ENCODE peak calls at places on chromosomes 2 and 18, in ten cellular contexts. One of them, this sample, is unnamed.

GRCh38 chr2:238863749-238864206 is 15.9 kb downstream of the TWIST2 start:
- DNase-seq in CD8-positive, alpha-beta T cell: no peak
- DNase-seq in stomach: no peak
- DNase-seq in IMR-90: no peak
- DNase-seq in cardiac muscle cell: no peak
- DNase-seq in nephron progenitor cell: no peak
- DNase-seq in sigmoid colon: peak
- DNase-seq in AG04450: no peak
- DNase-seq in tibial artery: peak
- DNase-seq in upper lobe of left lung: no peak
- DNase-seq in this sample: no peak

GRCh38 chr2:95276888-95277245 is 2.6 kb downstream of the PROM2 start:
- DNase-seq in cardiac muscle cell: no peak
- DNase-seq in nephron progenitor cell: no peak
- DNase-seq in stomach: no peak
- DNase-seq in tibial artery: peak
- DNase-seq in sigmoid colon: peak
- DNase-seq in CD8-positive, alpha-beta T cell: no peak
- DNase-seq in IMR-90: no peak
- DNase-seq in upper lobe of left lung: no peak
- DNase-seq in AG04450: no peak
- DNase-seq in this sample: no peak

GRCh38 chr2:323035-323434 is 35.1 kb upstream of the ALKAL2 start:
- DNase-seq in cardiac muscle cell: no peak
- DNase-seq in upper lobe of left lung: no peak
- DNase-seq in IMR-90: no peak
- DNase-seq in AG04450: no peak
- DNase-seq in sigmoid colon: no peak
- DNase-seq in CD8-positive, alpha-beta T cell: no peak
- DNase-seq in nephron progenitor cell: no peak
- DNase-seq in stomach: no peak
- DNase-seq in tibial artery: no peak
- DNase-seq in this sample: no peak

GRCh38 chr2:239379641-239380170 is 21.1 kb downstream of the HDAC4 start:
- DNase-seq in upper lobe of left lung: peak
- DNase-seq in sigmoid colon: peak
- DNase-seq in CD8-positive, alpha-beta T cell: no peak
- DNase-seq in nephron progenitor cell: no peak
- DNase-seq in tibial artery: no peak
- DNase-seq in IMR-90: no peak
- DNase-seq in cardiac muscle cell: no peak
- DNase-seq in AG04450: no peak
- DNase-seq in stomach: no peak
- DNase-seq in this sample: peak

GRCh38 chr2:240832816-240833497 is 12.9 kb upstream of the KIF1A start:
- DNase-seq in AG04450: no peak
- DNase-seq in stomach: no peak
- DNase-seq in CD8-positive, alpha-beta T cell: no peak
- DNase-seq in sigmoid colon: peak
- DNase-seq in tibial artery: no peak
- DNase-seq in IMR-90: no peak
- DNase-seq in upper lobe of left lung: no peak
- DNase-seq in nephron progenitor cell: no peak
- DNase-seq in cardiac muscle cell: no peak
- DNase-seq in this sample: no peak

GRCh38 chr18:23876496-23876895 is 138.1 kb upstream of the TTC39C start:
- DNase-seq in nephron progenitor cell: no peak
- DNase-seq in stomach: no peak
- DNase-seq in sigmoid colon: no peak
- DNase-seq in IMR-90: no peak
- DNase-seq in upper lobe of left lung: no peak
- DNase-seq in cardiac muscle cell: no peak
- DNase-seq in tibial artery: no peak
- DNase-seq in AG04450: no peak
- DNase-seq in CD8-positive, alpha-beta T cell: no peak
- DNase-seq in this sample: no peak

GRCh38 chr2:213733893-213734292 is 449.6 kb downstream of the SPAG16 start:
- DNase-seq in stomach: no peak
- DNase-seq in CD8-positive, alpha-beta T cell: no peak
- DNase-seq in tibial artery: no peak
- DNase-seq in nephron progenitor cell: no peak
- DNase-seq in sigmoid colon: no peak
- DNase-seq in AG04450: no peak
- DNase-seq in upper lobe of left lung: no peak
- DNase-seq in cardiac muscle cell: no peak
- DNase-seq in IMR-90: no peak
- DNase-seq in this sample: no peak

GRCh38 chr2:226831266-226831665 is 4.6 kb upstream of the RHBDD1 start:
- DNase-seq in AG04450: no peak
- DNase-seq in sigmoid colon: no peak
- DNase-seq in upper lobe of left lung: no peak
- DNase-seq in IMR-90: no peak
- DNase-seq in nephron progenitor cell: no peak
- DNase-seq in tibial artery: no peak
- DNase-seq in stomach: no peak
- DNase-seq in cardiac muscle cell: no peak
- DNase-seq in CD8-positive, alpha-beta T cell: no peak
- DNase-seq in this sample: no peak

GRCh38 chr2:8090748-8091700 is 590.8 kb upstream of the ID2 start:
- DNase-seq in IMR-90: peak
- DNase-seq in AG04450: peak
- DNase-seq in cardiac muscle cell: peak
- DNase-seq in CD8-positive, alpha-beta T cell: no peak
- DNase-seq in upper lobe of left lung: peak
- DNase-seq in nephron progenitor cell: no peak
- DNase-seq in sigmoid colon: peak
- DNase-seq in stomach: no peak
- DNase-seq in tibial artery: peak
- DNase-seq in this sample: peak

GRCh38 chr2:160835166-160835565 is 325.1 kb upstream of the TANK start:
- DNase-seq in sigmoid colon: no peak
- DNase-seq in upper lobe of left lung: no peak
- DNase-seq in stomach: no peak
- DNase-seq in nephron progenitor cell: no peak
- DNase-seq in tibial artery: no peak
- DNase-seq in CD8-positive, alpha-beta T cell: no peak
- DNase-seq in IMR-90: no peak
- DNase-seq in AG04450: no peak
- DNase-seq in cardiac muscle cell: no peak
- DNase-seq in this sample: no peak

GRCh38 chr2:160836755-160837154 is 323.5 kb upstream of the TANK start:
- DNase-seq in cardiac muscle cell: peak
- DNase-seq in stomach: no peak
- DNase-seq in IMR-90: peak
- DNase-seq in nephron progenitor cell: no peak
- DNase-seq in tibial artery: no peak
- DNase-seq in CD8-positive, alpha-beta T cell: no peak
- DNase-seq in sigmoid colon: no peak
- DNase-seq in AG04450: peak
- DNase-seq in upper lobe of left lung: no peak
- DNase-seq in this sample: no peak

GRCh38 chr2:160838100-160838499 is 322.1 kb upstream of the TANK start:
- DNase-seq in tibial artery: no peak
- DNase-seq in IMR-90: no peak
- DNase-seq in CD8-positive, alpha-beta T cell: no peak
- DNase-seq in AG04450: no peak
- DNase-seq in cardiac muscle cell: no peak
- DNase-seq in upper lobe of left lung: no peak
- DNase-seq in nephron progenitor cell: no peak
- DNase-seq in sigmoid colon: no peak
- DNase-seq in stomach: no peak
- DNase-seq in this sample: no peak

GRCh38 chr2:160837416-160837815 is 322.8 kb upstream of the TANK start:
- DNase-seq in cardiac muscle cell: no peak
- DNase-seq in stomach: no peak
- DNase-seq in upper lobe of left lung: no peak
- DNase-seq in IMR-90: no peak
- DNase-seq in tibial artery: no peak
- DNase-seq in nephron progenitor cell: no peak
- DNase-seq in CD8-positive, alpha-beta T cell: no peak
- DNase-seq in AG04450: no peak
- DNase-seq in sigmoid colon: no peak
- DNase-seq in this sample: no peak

GRCh38 chr2:160838691-160839090 is 321.5 kb upstream of the TANK start:
- DNase-seq in CD8-positive, alpha-beta T cell: no peak
- DNase-seq in upper lobe of left lung: no peak
- DNase-seq in tibial artery: no peak
- DNase-seq in stomach: no peak
- DNase-seq in cardiac muscle cell: no peak
- DNase-seq in sigmoid colon: no peak
- DNase-seq in AG04450: no peak
- DNase-seq in IMR-90: no peak
- DNase-seq in nephron progenitor cell: no peak
- DNase-seq in this sample: no peak
- TF ChIP-seq CTCF in CD8-positive, alpha-beta T cell: no peak
- TF ChIP-seq CTCF in upper lobe of left lung: no peak
- TF ChIP-seq CTCF in tibial artery: no peak
- TF ChIP-seq CTCF in stomach: no peak
- TF ChIP-seq CTCF in cardiac muscle cell: no peak
- TF ChIP-seq CTCF in sigmoid colon: no peak
- TF ChIP-seq CTCF in AG04450: no peak
- TF ChIP-seq CTCF in IMR-90: no peak
- TF ChIP-seq CTCF in nephron progenitor cell: no peak
- TF ChIP-seq CTCF in this sample: no peak

DNA sequence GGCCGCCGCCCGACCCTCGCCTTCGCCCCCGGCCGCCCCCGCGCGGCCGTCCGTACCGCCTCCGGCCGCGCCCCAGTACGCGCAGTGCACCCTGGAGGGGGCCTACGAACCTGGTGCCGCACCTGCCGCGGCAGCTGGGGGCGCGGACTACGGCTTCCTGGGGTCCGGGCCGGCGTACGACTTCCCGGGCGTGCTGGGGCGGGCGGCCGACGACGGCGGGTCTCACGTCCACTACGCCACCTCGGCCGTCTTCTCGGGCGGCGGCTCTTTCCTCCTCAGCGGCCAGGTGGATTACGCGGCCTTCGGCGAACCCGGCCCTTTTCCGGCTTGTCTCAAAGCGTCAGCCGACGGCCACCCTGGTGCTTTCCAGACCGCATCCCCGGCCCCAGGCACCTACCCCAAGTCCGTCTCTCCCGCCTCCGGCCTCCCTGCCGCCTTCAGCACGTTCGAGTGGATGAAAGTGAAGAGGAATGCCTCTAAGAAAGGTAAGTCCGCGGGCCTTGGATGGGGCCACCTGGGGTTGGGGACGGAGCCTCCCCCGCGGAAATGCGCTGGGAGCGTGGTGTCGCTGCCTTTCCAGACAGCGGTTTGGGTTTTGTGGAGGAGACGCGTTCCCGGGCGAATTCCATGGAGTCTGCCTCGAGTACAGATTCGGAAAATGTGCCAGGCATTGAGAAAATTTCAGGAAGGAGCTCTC is 649 bp downstream of the HOXD1 start:
- DNase-seq in AG04450: no peak
- DNase-seq in stomach: no peak
- DNase-seq in sigmoid colon: no peak
- DNase-seq in CD8-positive, alpha-beta T cell: no peak
- DNase-seq in tibial artery: no peak
- DNase-seq in cardiac muscle cell: no peak
- DNase-seq in IMR-90: no peak
- DNase-seq in upper lobe of left lung: peak
- DNase-seq in nephron progenitor cell: peak
- DNase-seq in this sample: peak
- TF ChIP-seq CTCF in AG04450: no peak
- TF ChIP-seq CTCF in stomach: no peak
- TF ChIP-seq CTCF in sigmoid colon: no peak
- TF ChIP-seq CTCF in CD8-positive, alpha-beta T cell: no peak
- TF ChIP-seq CTCF in tibial artery: no peak
- TF ChIP-seq CTCF in cardiac muscle cell: no peak
- TF ChIP-seq CTCF in IMR-90: no peak
- TF ChIP-seq CTCF in upper lobe of left lung: no peak
- TF ChIP-seq CTCF in nephron progenitor cell: no peak
- TF ChIP-seq CTCF in this sample: no peak

GRCh38 chr18:51621103-51621969 is 423.9 kb upstream of the MEX3C start:
- DNase-seq in AG04450: no peak
- DNase-seq in tibial artery: no peak
- DNase-seq in stomach: peak
- DNase-seq in sigmoid colon: no peak
- DNase-seq in cardiac muscle cell: peak
- DNase-seq in nephron progenitor cell: peak
- DNase-seq in CD8-positive, alpha-beta T cell: no peak
- DNase-seq in IMR-90: no peak
- DNase-seq in upper lobe of left lung: peak
- DNase-seq in this sample: peak
- TF ChIP-seq CTCF in AG04450: peak
- TF ChIP-seq CTCF in tibial artery: no peak
- TF ChIP-seq CTCF in stomach: peak
- TF ChIP-seq CTCF in sigmoid colon: peak
- TF ChIP-seq CTCF in cardiac muscle cell: peak
- TF ChIP-seq CTCF in nephron progenitor cell: peak
- TF ChIP-seq CTCF in CD8-positive, alpha-beta T cell: no peak
- TF ChIP-seq CTCF in IMR-90: peak
- TF ChIP-seq CTCF in upper lobe of left lung: no peak
- TF ChIP-seq CTCF in this sample: peak

GRCh38 chr2:158687315-158687714 is 107.8 kb upstream of the DAPL1 start:
- DNase-seq in AG04450: no peak
- DNase-seq in IMR-90: no peak
- DNase-seq in nephron progenitor cell: no peak
- DNase-seq in upper lobe of left lung: no peak
- DNase-seq in sigmoid colon: no peak
- DNase-seq in cardiac muscle cell: no peak
- DNase-seq in tibial artery: no peak
- DNase-seq in CD8-positive, alpha-beta T cell: no peak
- DNase-seq in stomach: no peak
- DNase-seq in this sample: no peak

GRCh38 chr2:158686166-158686792 is 108.8 kb upstream of the DAPL1 start:
- DNase-seq in tibial artery: no peak
- DNase-seq in cardiac muscle cell: peak
- DNase-seq in upper lobe of left lung: no peak
- DNase-seq in nephron progenitor cell: peak
- DNase-seq in stomach: no peak
- DNase-seq in IMR-90: peak
- DNase-seq in AG04450: no peak
- DNase-seq in CD8-positive, alpha-beta T cell: no peak
- DNase-seq in sigmoid colon: no peak
- DNase-seq in this sample: no peak

GRCh38 chr2:158676696-158677095 is 118.4 kb upstream of the DAPL1 start:
- DNase-seq in upper lobe of left lung: no peak
- DNase-seq in tibial artery: no peak
- DNase-seq in sigmoid colon: no peak
- DNase-seq in IMR-90: no peak
- DNase-seq in cardiac muscle cell: no peak
- DNase-seq in CD8-positive, alpha-beta T cell: no peak
- DNase-seq in nephron progenitor cell: no peak
- DNase-seq in stomach: no peak
- DNase-seq in AG04450: no peak
- DNase-seq in this sample: no peak

GRCh38 chr2:158685646-158686045 is 109.5 kb upstream of the DAPL1 start:
- DNase-seq in IMR-90: no peak
- DNase-seq in tibial artery: no peak
- DNase-seq in upper lobe of left lung: no peak
- DNase-seq in stomach: no peak
- DNase-seq in sigmoid colon: no peak
- DNase-seq in CD8-positive, alpha-beta T cell: no peak
- DNase-seq in nephron progenitor cell: no peak
- DNase-seq in cardiac muscle cell: no peak
- DNase-seq in AG04450: no peak
- DNase-seq in this sample: no peak

DNA sequence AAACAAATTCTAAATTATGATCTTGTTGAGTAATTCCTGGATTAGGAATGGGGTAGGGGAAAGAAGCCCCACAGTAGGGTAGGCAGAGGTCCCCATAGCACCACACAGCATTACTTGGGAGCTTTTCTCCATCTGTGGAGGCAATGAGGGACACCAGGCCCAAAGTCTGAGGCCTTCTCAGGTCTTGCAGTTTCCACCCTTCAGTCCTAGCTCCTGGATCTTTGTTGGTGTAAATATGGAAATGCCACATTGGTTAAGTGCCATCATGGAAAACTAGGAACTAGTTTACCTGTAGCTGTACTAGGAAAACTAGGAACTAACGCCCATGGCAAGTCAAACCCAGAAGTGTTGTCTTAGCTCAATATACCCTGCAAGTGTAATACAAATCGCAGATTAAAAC is 113.3 kb upstream of the DAPL1 start:
- DNase-seq in IMR-90: no peak
- DNase-seq in CD8-positive, alpha-beta T cell: no peak
- DNase-seq in stomach: no peak
- DNase-seq in cardiac muscle cell: no peak
- DNase-seq in sigmoid colon: no peak
- DNase-seq in nephron progenitor cell: no peak
- DNase-seq in tibial artery: no peak
- DNase-seq in upper lobe of left lung: no peak
- DNase-seq in AG04450: no peak
- DNase-seq in this sample: no peak
- TF ChIP-seq CTCF in IMR-90: no peak
- TF ChIP-seq CTCF in CD8-positive, alpha-beta T cell: no peak
- TF ChIP-seq CTCF in stomach: no peak
- TF ChIP-seq CTCF in cardiac muscle cell: no peak
- TF ChIP-seq CTCF in sigmoid colon: no peak
- TF ChIP-seq CTCF in nephron progenitor cell: no peak
- TF ChIP-seq CTCF in tibial artery: no peak
- TF ChIP-seq CTCF in upper lobe of left lung: no peak
- TF ChIP-seq CTCF in AG04450: no peak
- TF ChIP-seq CTCF in this sample: no peak

This sample was measured in mucosa of descending colon.